ENCODE peak calls at places on chromosomes 13 and 19, in six cellular contexts. A, J, G, O, Y and W are unnamed samples.

GRCh38 chr13:102580552-102581169 is 16.1 kb upstream of the TPP2 start:
- DNase-seq in A (peak; percentile 83), J (no peak), O (no peak), Y (no peak), G (no peak), W (peak; percentile 45)

GRCh38 chr19:1490020-1490310 is 185 bp downstream of the PCSK4 start:
- DNase-seq in Y (no peak), G (no peak), J (no peak), A (no peak), O (no peak), W (no peak)

GRCh38 chr13:99974296-99974938 is 2.9 kb upstream of the ZIC5 start:
- DNase-seq in Y (no peak), J (no peak), G (no peak), A (no peak), O (no peak), W (no peak)

GRCh38 chr19:5036733-5037681 is 68.1 kb downstream of the KDM4B start:
- DNase-seq in O (no peak), A (peak; percentile 60), G (no peak), J (peak; percentile 52), Y (no peak), W (peak; percentile 65)

GRCh38 chr13:72960114-72960513 is 98.7 kb upstream of the KLF5 start:
- DNase-seq in O (no peak), J (no peak), A (no peak), G (no peak), Y (no peak), W (no peak)

GRCh38 chr19:10752237-10752912 is 34.5 kb downstream of the DNM2 start:
- DNase-seq in J (no peak), G (no peak), A (no peak), Y (no peak), O (no peak), W (no peak)

GRCh38 chr19:38266070-38266469 is 1.7 kb downstream of the SPINT2 start:
- DNase-seq in O (no peak), G (no peak), J (no peak), Y (no peak), A (no peak), W (no peak)

GRCh38 chr13:40306817-40307216 is 359.6 kb downstream of the FOXO1 start:
- DNase-seq in G (no peak), J (no peak), O (no peak), A (no peak), Y (no peak), W (no peak)

GRCh38 chr19:9406798-9407352 is 28.5 kb downstream of the ZNF266 start:
- DNase-seq in J (peak; percentile 59), A (peak; percentile 89), G (no peak), O (peak; percentile 65), Y (peak; percentile 84), W (peak; percentile 97)

GRCh38 chr19:5078179-5078578 is 109.3 kb downstream of the KDM4B start:
- DNase-seq in G (no peak), J (no peak), A (no peak), O (no peak), Y (no peak), W (no peak)

GRCh38 chr19:44598880-44599279 is 14.5 kb upstream of the IGSF23 start:
- DNase-seq in G (no peak), O (no peak), Y (no peak), J (no peak), A (no peak), W (no peak)

GRCh38 chr19:50921391-50922315 is 10.5 kb upstream of the KLK4 start:
- DNase-seq in O (no peak), Y (no peak), J (no peak), A (no peak), G (no peak), W (no peak)

GRCh38 chr13:113935523-113935922 is 38.4 kb downstream of the C13orf46 start:
- DNase-seq in O (no peak), A (no peak), Y (no peak), J (peak; percentile 11), G (no peak), W (no peak)

GRCh38 chr19:29381353-29382203 is 144.2 kb upstream of the VSTM2B start:
- DNase-seq in O (no peak), A (no peak), Y (no peak), G (peak; percentile 1), J (no peak), W (no peak)

GRCh38 chr19:52943884-52944643 is 18.6 kb downstream of the ZNF816 start:
- DNase-seq in J (no peak), Y (no peak), O (no peak), G (no peak), A (no peak), W (no peak)

GRCh38 chr19:45505996-45506245 is 1.4 kb upstream of the VASP start:
- DNase-seq in J (no peak), Y (no peak), G (no peak), A (no peak), O (no peak), W (no peak)

GRCh38 chr13:60572003-60572792 is 175.2 kb downstream of the TDRD3 start:
- DNase-seq in G (no peak), A (peak; percentile 35), O (no peak), J (no peak), Y (no peak), W (no peak)

GRCh38 chr13:48297131-48297786 is 6.3 kb upstream of the RB1 start:
- DNase-seq in G (no peak), J (no peak), O (no peak), Y (no peak), A (no peak), W (no peak)

GRCh38 chr13:103726808-103727207 is 660.6 kb upstream of the SLC10A2 start:
- DNase-seq in J (no peak), O (no peak), G (no peak), A (no peak), Y (no peak), W (no peak)

GRCh38 chr19:11420894-11421606 is 1.9 kb upstream of the RGL3 start:
- DNase-seq in Y (peak; percentile 57), J (no peak), A (no peak), G (no peak), O (no peak), W (no peak)

GRCh38 chr13:41216160-41216559 is 21.8 kb upstream of the KBTBD7 start:
- DNase-seq in J (no peak), O (peak; percentile 57), A (peak; percentile 25), G (no peak), Y (no peak), W (no peak)

GRCh38 chr19:13149628-13150186 is 468 bp downstream of the STX10 start:
- DNase-seq in A (peak; percentile 53), Y (peak; percentile 57), G (peak; percentile 48), J (no peak), O (no peak), W (peak; percentile 68)

GRCh38 chr19:32676186-32676894 is 692 bp downstream of the RGS9BP start:
- DNase-seq in A (no peak), O (no peak), J (peak; percentile 23), G (peak; percentile 28), Y (no peak), W (no peak)
- TF ChIP-seq CTCF in A (no peak), O (no peak), J (no peak), G (peak; percentile 30), Y (no peak), W (no peak)

GRCh38 chr13:91346848-91347211 is 657 bp upstream of the MIR17HG start:
- DNase-seq in G (peak; percentile 11), O (no peak), A (peak; percentile 4), J (no peak), Y (no peak), W (no peak)

GRCh38 chr13:91347212-91347995 is at the start of gene MIR17HG:
- DNase-seq in Y (peak; percentile 89), J (peak; percentile 85), O (no peak), A (peak; percentile 91), G (peak; percentile 84), W (peak; percentile 94)

GRCh38 chr13:91349992-91350911 is 2.8 kb downstream of the MIR17HG start:
- DNase-seq in J (no peak), O (no peak), A (peak; percentile 5), G (no peak), Y (no peak), W (no peak)

GRCh38 chr13:91348906-91349435 is 1.5 kb downstream of the MIR17HG start:
- DNase-seq in G (peak; percentile 95), O (peak; percentile 60), A (peak; percentile 90), Y (peak; percentile 94), J (peak; percentile 92), W (peak; percentile 94)

DNA sequence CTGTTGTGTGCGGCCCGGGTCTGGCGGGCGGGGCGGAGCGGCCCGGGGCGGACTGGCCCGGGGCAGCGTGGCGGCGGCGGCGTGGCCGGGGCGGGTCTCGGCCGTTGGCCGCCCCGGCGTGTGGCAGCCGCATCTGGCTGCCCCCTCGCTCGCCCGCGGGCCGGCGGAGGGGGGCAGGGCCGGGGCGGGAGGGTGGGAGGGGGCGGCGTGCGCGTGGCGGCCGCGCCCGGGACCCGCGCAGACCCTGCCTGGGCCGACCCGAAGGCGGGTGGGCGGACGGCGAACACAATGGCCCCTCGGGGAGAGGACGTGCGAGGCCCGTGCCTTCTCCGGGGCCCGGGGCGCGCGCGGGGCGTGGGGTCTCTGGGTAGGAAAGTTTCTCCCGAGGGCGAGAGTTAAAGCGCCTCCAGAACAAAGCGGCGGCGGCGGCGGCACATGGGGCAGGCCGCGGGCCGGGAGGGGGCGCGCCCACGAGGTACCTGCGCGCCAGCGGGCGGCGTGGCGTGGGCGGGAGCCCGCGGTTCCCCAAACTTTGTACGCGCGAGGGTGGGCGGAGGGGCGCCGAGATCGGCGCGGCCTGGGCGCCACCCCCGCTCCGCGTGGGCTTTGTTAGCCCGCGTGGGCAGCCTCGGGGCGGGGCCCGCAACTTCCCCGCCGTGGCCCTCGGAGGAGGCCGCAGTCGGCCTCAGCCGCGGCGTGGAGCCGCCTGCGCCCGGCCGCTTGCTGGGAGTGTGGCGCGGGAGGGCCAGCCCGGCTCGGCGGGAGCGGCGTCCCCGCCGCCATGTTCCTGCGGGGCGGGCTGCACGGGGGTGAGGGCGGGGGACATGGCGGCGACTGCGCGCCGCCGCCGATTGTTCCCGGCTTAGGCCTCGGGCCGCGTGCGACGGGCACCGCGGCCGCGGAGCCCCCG is 764 bp downstream of the MIR17HG start:
- DNase-seq in O (no peak), A (peak; percentile 30), G (peak; percentile 37), J (peak; percentile 43), Y (peak; percentile 61), W (peak; percentile 55)
- TF ChIP-seq CTCF in O (no peak), A (no peak), G (peak; percentile 17), J (no peak), Y (peak; percentile 34), W (no peak)

GRCh38 chr19:2561895-2562294 is 86.0 kb downstream of the GADD45B start:
- DNase-seq in Y (no peak), G (no peak), J (no peak), A (no peak), O (no peak), W (no peak)
- TF ChIP-seq CTCF in Y (no peak), G (no peak), J (no peak), A (no peak), O (no peak), W (no peak)

DNA sequence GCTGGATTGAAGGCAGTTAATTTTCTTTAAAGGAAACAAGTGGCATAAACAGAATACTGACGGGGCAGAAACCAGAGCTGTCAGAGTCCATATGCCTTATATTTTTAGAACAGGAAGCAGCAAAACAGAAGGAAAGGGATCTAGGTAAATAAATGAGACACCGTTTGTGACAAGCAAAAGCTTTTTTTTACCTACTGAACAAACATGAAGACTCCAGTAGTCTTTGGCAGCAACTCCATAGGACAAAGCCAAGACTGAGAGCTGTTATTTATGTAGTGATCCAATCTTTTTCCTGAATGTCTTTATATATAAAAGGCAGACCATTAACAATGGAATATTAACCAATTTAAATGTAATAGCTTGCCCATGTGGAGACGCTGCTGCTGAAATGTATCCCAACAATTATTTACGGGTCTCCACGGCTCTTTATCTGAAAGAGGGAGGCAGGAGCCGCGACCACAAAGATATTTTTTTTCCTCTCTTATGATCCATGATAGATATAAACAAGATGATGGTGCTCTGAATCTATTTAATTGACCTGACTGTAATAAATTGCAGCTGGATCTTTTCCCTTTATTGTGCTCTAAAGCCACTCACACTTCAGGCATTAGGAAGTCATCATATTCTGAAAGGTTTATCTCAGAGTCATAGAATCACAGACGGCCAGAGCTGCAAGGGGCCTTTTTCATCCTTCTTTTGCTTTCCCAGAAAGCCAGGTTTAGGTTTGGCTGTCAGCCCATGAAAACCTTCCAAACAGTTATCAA is 687.7 kb downstream of the EFNB2 start:
- DNase-seq in A (peak; percentile 2), Y (no peak), O (no peak), G (no peak), J (no peak), W (no peak)
- TF ChIP-seq CTCF in A (no peak), Y (no peak), O (no peak), G (no peak), J (no peak), W (no peak)